ENCODE peak calls at places on chromosomes 4 and X, in eight cellular contexts. U is CD8-positive, alpha-beta memory T cell; J is body of pancreas; P is HCT116; K is CD4-positive, alpha-beta memory T cell; Q is fibroblast of lung; R is suprapubic skin; Y is neuronal stem cell. V is an unnamed sample. For H3K36me3, H3K4me1 and H3K27me3, the result is how much of the 10 kb centered on the place peaks cover.

GRCh38 chr4:165515201-165515600 is 136.4 kb downstream of the CPE start:
- DNase-seq in U (no peak), J (no peak), P (no peak), K (no peak), Q (no peak), R (no peak), Y (no peak), V (no peak)

GRCh38 chr4:118173956-118174355 is 139.7 kb downstream of the NDST3 start:
- DNase-seq in U (no peak), J (no peak), P (no peak), K (no peak), Q (peak), R (no peak), Y (no peak), V (no peak)

GRCh38 chr4:150215601-150216000 is 137.4 kb downstream of the DCLK2 start:
- DNase-seq in U (no peak), J (no peak), P (no peak), K (no peak), Q (no peak), R (no peak), Y (no peak), V (no peak)

GRCh38 chr4:25180524-25181131 is 20.4 kb upstream of the SEPSECS start:
- DNase-seq in U (no peak), J (peak), P (peak), K (peak), Q (peak), R (no peak), Y (peak), V (peak)

GRCh38 chr4:129064717-129065116 is 28.6 kb downstream of the SCLT1 start:
- DNase-seq in U (no peak), J (no peak), P (no peak), K (no peak), Q (peak), R (no peak), Y (no peak), V (no peak)

GRCh38 chr4:70518269-70518668 is at the start of gene AMTN:
- DNase-seq in U (no peak), J (no peak), P (no peak), K (no peak), Q (no peak), R (no peak), Y (no peak), V (no peak)

GRCh38 chr4:143085224-143085623 is 99.5 kb upstream of the USP38 start:
- DNase-seq in U (no peak), J (no peak), P (no peak), K (no peak), Q (peak), R (no peak), Y (no peak), V (no peak)

GRCh38 chrX:30533261-30533660 is 44.3 kb downstream of the TASL start:
- DNase-seq in U (no peak), J (no peak), P (no peak), K (no peak), Q (peak), R (no peak), Y (no peak), V (no peak)

GRCh38 chr4:2366252-2367192 is 51.9 kb downstream of the ZFYVE28 start:
- DNase-seq in U (no peak), J (no peak), P (no peak), K (no peak), Q (peak), R (no peak), Y (no peak), V (no peak)

GRCh38 chrX:36480441-36480990 is 527.6 kb upstream of the FAM47C start:
- DNase-seq in U (no peak), J (no peak), P (no peak), K (no peak), Q (no peak), R (no peak), Y (no peak), V (no peak)

GRCh38 chr4:144518181-144518895 is 127.6 kb upstream of the HHIP start:
- DNase-seq in U (no peak), J (no peak), P (no peak), K (no peak), Q (peak), R (no peak), Y (peak), V (no peak)

GRCh38 chrX:53287493-53288138 is 6.2 kb upstream of the IQSEC2 start:
- DNase-seq in U (peak), J (peak), P (peak), K (peak), Q (peak), R (peak), Y (no peak), V (peak)

GRCh38 chr4:102339018-102339417 is 6.3 kb downstream of the SLC39A8 start:
- DNase-seq in U (no peak), J (no peak), P (no peak), K (no peak), Q (no peak), R (no peak), Y (no peak), V (no peak)

GRCh38 chr4:185096032-185096653 is 46.9 kb upstream of the SLC25A4 start:
- DNase-seq in U (no peak), J (peak), P (peak), K (peak), Q (peak), R (no peak), Y (no peak), V (peak)

GRCh38 chrX:2650865-2651264 is 40.2 kb upstream of the CD99 start:
- DNase-seq in U (no peak), J (peak), P (no peak), K (no peak), Q (no peak), R (no peak), Y (no peak), V (no peak)

GRCh38 chr4:80049813-80050534 is 23.1 kb downstream of the ANTXR2 start:
- DNase-seq in U (no peak), J (no peak), P (no peak), K (no peak), Q (peak), R (no peak), Y (no peak), V (no peak)

GRCh38 chr4:151287409-151287808 is 10.4 kb downstream of the PRSS48 start:
- DNase-seq in U (no peak), J (no peak), P (no peak), K (no peak), Q (no peak), R (no peak), Y (no peak), V (no peak)

GRCh38 chrX:123743312-123743711 is 10.5 kb upstream of the THOC2 start:
- DNase-seq in U (no peak), J (no peak), P (no peak), K (no peak), Q (no peak), R (no peak), Y (no peak), V (no peak)

DNA sequence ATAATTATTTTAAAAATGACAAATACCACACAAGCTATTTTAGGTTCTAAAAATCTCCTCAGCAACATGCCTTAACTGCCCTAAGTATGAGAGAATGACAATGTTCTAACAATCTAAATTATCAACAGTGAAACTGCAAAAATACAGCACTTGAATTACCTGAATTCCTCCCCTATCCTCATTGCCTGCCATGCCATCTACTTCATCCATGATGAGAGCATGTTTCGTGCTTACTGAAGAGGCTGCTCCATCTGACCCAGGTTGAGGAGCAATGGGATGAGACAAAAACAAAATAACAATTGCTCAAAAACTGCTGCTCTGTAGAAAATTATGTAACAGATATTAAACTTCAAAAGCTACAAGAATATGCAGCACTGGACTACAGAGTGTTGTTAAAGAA is 63.3 kb downstream of the RFC1 start:
- DNase-seq in U (no peak), J (no peak), P (no peak), K (no peak), Q (no peak), R (no peak), Y (no peak), V (no peak)
- H3K36me3 ChIP-seq in U (half or more), J (under half), P (under half), K (half or more), Q (under half), R (half or more), Y (half or more), V (under half)

DNA sequence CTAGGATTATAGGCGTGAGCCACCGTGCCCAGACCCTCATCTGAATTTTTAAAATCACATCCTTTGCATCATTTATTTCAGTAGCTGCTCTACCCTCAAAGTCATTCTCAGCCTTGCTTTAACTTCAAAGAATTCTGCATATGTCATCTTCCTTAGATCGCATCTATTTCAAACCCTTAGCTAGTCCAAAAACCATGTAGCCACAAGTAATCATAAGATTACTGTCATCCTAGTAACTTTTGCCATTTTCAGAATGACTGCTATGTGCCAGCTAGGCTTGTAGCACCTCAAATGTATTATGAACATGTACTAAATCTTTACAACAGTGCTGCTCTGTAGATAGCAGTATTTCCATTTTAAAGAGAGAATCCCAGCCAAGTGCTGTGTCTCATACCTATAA is 45.5 kb upstream of the KLF3 start:
- DNase-seq in U (no peak), J (no peak), P (no peak), K (no peak), Q (no peak), R (no peak), Y (no peak), V (no peak)
- H3K4me1 ChIP-seq in U (under half), J (under half), P (under half), K (under half), Q (under half), R (under half), Y (under half), V (under half)

DNA sequence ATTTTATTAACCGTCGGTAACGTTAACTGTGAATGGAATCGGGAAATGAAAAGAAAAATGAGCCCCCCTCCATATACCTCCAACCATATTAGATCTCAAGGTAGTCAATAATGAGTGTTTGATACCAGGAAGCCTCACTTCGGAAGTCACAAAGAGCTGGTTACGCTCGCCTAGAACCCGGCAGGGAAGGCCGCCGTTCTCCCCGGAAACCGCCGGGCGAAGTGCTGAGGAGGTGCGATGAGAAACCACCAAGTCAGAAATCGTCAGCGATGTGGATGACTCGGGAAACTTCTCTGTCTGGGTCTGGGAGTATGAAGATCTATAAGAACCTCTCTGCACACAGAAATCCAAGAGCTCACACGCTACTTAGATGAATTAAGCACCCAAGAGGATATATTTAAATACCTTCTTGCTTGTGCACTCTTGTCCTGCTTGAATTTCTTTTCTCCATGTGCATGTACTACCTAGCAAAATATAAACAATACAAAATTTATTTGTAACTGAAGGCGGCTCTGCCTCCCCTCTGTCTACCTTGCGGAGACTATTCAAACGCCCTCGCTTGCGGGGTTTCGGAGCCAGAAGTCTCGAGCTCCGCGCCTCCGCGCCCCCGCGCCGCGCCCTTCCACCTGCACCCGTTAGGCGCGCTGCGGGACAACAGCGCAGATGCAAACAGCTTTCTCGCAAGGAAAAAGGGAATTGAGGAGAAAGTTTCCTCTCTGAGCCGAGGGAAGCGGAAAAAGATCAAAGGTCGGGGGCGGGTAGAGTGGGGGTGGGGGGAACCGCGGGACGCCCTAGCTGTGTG is 17.8 kb downstream of the NKX6-1 start:
- DNase-seq in U (no peak), J (no peak), P (no peak), K (no peak), Q (no peak), R (no peak), Y (no peak), V (no peak)
- H3K27me3 ChIP-seq in U (under half), J (under half), P (under half), K (under half), Q (under half), R (half or more), Y (under half), V (under half)

DNA sequence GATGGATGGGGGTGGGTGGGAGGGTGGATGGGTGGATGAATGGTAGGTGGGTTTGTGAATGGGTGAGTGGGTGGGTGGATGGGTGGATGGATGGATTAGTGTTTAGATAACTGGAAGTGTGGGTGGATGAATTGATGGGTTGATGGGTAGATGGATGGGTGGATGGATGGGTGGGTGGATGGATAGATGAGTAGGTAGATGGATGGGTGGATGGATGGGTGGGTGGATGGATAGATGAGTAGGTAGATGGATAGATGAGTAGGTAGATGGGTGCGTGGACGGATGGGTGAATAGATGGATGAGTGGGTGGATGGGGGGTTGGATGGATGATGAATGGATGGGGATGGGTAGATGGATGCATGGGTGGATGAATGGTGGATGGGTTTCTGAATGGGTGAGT is 20.3 kb upstream of the ASMTL start:
- DNase-seq in U (no peak), J (no peak), P (no peak), K (no peak), Q (no peak), R (no peak), Y (no peak), V (no peak)
- H3K36me3 ChIP-seq in U (under half), J (under half), P (under half), K (under half), Q (under half), R (under half), Y (under half), V (under half)

DNA sequence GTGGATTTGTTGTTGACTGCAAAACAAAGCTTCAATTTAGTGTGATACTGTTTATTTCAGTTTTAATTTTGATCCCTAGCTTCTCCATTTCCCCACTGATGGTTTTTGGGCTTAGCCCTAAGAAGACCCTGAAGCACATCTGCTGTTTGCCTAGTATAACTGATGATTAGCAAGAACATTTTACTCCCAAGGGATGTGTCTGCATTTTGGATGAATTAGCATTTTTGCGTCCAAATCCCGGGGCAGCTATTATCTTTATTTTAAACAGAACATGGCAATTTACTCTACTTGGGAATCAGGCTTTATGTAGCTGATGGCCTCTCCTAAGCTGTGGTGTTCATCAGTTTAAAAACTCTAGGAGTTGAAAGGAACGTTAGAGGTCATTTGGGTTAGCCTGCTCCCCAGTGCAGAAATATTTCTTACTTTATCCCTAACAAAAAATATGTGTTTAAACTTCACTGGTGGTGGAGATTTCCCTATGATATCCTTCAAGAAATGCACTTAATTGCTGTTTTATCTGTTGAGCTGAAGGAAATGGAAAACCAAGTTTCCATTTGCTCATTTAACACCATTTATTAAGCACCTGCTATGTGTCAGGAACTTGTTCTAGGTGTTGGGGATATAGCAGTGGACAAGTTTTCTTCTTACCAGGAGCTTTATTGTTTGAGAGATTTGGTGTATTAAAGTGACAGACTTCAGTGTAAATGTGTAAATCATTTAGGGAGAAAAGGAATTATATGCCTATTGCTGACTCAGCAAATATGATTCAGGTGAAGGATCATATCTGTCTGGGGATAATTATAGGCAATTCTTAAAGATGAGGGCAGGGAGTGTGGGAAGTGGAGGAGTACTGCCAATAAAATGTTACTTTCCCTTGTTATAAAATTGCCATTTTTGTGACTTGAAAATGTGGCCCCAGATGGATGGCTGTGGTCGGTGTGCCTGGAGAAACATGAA is 3.4 kb downstream of the SEPTIN11 start:
- DNase-seq in U (no peak), J (no peak), P (no peak), K (no peak), Q (no peak), R (no peak), Y (no peak), V (no peak)
- H3K4me1 ChIP-seq in U (under half), J (under half), P (under half), K (under half), Q (under half), R (half or more), Y (under half), V (under half)

DNA sequence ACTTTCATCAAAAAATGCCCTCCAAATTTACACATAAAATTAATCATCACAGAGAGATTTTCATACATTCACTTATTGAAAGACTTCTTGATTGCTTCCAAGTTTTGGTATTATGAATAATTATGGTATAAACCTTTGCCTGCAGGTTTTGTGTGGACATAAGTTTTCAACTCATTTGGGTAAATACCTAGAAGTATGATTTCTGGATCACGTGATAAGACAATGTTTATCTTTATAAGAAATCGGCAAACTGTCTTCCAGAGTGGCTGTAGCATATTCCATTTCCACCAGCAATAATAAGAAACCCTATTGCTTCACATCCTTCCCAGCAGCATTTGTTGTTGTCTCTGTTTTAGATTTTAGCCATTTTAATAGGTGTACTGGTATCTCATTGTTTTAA is 1507.0 kb upstream of the IGFBP7 start:
- DNase-seq in U (no peak), J (no peak), P (no peak), K (no peak), Q (no peak), R (no peak), Y (no peak), V (no peak)
- H3K27me3 ChIP-seq in U (under half), J (under half), P (under half), K (under half), Q (under half), R (under half), Y (under half), V (under half)

GRCh38 chr4:169741569-169741968 is 16.2 kb downstream of the HPF1 start:
- DNase-seq in U (no peak), J (no peak), P (no peak), K (no peak), Q (peak), R (no peak), Y (no peak), V (no peak)
- H3K36me3 ChIP-seq in U (under half), J (under half), P (under half), K (under half), Q (under half), R (under half), Y (half or more), V (under half)

V was measured in BE2C.